ENCODE peak calls at places on chromosomes 13 and 19, in four cellular contexts. N, Z, J and R are unnamed samples.

GRCh38 chr19:24053601-24054000 is 33.4 kb upstream of the ZNF254 start:
- DNase-seq in N (no peak), J (no peak), Z (no peak), R (no peak)

GRCh38 chr19:10290876-10291553 is 1.3 kb downstream of the ICAM5 start:
- DNase-seq in J (no peak), N (peak; percentile 43), Z (peak; percentile 50), R (peak; percentile 79)

GRCh38 chr13:82370306-82370705 is 1512.0 kb downstream of the SLITRK1 start:
- DNase-seq in N (no peak), Z (no peak), J (no peak), R (no peak)

GRCh38 chr19:4979211-4979807 is 10.4 kb downstream of the KDM4B start:
- DNase-seq in J (no peak), Z (no peak), N (no peak), R (no peak)

GRCh38 chr13:39956036-39956435 is 300.6 kb downstream of the COG6 start:
- DNase-seq in Z (no peak), N (no peak), J (peak; percentile 73), R (no peak)

GRCh38 chr13:75222031-75222430 is 259.9 kb downstream of the TBC1D4 start:
- DNase-seq in Z (no peak), N (no peak), J (no peak), R (no peak)

GRCh38 chr13:50156722-50157121 is 141.5 kb downstream of the KCNRG start:
- DNase-seq in N (peak; percentile 48), Z (no peak), J (no peak), R (no peak)

GRCh38 chr19:29618434-29618833 is 12.4 kb downstream of the POP4 start:
- DNase-seq in Z (no peak), J (no peak), N (no peak), R (no peak)

GRCh38 chr19:8209111-8209964 is at the start of gene CERS4:
- DNase-seq in Z (no peak), N (peak; percentile 82), J (no peak), R (peak; percentile 73)

GRCh38 chr13:109687559-109688448 is 98.6 kb downstream of the IRS2 start:
- DNase-seq in J (no peak), Z (no peak), N (no peak), R (no peak)

GRCh38 chr13:102598061-102598460 is 1.3 kb downstream of the TPP2 start:
- DNase-seq in Z (no peak), N (no peak), J (no peak), R (peak; percentile 15)
- TF ChIP-seq SRF in Z (no peak), N (no peak), J (no peak), R (no peak)

GRCh38 chr13:24341439-24341838 is 32.1 kb downstream of the C1QTNF9 start:
- DNase-seq in J (no peak), N (no peak), Z (peak; percentile 19), R (no peak)
- TF ChIP-seq ZBTB33 in J (no peak), N (no peak), Z (no peak), R (no peak)

DNA sequence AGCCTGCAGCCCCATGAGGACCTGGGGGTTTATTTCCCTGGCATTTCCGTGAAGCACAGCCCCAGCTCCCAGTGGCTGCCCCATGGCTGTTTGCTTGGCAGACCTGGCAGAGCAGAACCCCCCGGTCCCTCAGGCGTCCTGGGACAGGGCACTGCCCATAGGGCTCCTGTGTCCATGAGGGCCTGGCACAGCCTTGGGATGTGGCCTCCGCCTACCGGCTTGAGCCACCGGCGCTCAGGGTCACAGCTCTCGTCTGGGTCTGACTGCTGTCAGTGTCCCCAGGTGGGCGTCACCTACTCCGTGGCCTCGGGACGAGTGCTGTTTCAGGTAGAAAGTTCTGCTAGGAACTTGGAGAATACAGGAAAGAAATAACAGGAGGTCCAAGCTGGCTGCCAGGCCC is 52.8 kb downstream of the MYO9B start:
- DNase-seq in J (no peak), N (no peak), Z (no peak), R (no peak)
- TF ChIP-seq SRF in J (no peak), N (no peak), Z (no peak), R (no peak)

DNA sequence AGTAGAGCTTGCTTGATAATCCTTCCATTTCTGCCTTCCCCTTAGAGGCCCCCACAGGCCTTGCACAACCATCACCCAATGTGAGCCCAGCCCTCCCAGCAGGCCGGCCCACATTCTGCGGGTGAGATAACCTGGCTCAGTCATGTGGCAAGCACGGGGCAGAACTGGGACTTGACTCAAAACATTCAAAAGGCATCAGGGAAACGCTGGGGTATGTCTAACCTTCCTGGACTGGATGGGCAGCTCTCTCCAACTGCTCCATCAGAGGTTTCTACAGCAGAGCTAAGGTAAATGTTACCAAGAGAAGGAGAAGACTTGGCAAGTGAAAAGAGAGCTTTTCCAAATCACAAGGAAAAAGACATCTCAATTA is 24.8 kb downstream of the EPS15L1 start:
- DNase-seq in J (peak; percentile 70), Z (no peak), N (peak; percentile 80), R (peak; percentile 60)
- TF ChIP-seq ZBTB33 in J (no peak), Z (no peak), N (no peak), R (no peak)

DNA sequence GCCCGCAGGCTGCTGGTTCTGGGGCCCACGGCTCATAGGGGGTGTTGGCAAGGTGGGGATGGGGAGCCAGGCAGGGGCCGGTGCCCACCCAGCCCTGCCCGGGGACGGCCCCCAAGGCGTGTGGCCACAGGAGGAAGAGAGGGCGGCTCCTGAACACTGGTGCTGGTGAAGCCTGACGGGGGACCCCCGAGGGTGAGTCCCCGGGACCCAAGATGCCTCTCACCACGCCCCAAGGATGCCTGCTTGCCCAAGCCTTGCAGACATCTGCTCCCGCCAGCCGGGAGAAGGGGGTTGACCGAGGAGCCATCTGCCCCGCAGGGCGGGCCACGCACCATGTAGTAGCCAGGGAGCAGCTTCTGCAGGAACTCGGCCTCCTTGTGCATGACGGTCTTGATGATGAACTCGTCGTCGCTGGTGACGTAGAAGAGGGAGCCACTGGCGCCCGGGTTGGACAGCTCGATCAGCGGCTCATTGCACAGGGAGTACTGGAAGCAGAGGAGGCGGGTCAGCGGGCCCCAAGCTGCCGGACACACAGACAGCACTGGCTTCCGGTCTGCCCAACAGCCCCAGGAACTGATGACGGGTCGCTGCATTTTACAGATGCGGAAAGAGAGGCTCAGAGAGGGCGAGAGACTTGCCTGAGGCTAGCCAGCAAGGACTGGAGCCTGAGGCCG is 29.6 kb upstream of the CACTIN start:
- DNase-seq in Z (no peak), N (no peak), J (no peak), R (no peak)
- TF ChIP-seq SRF in Z (no peak), N (no peak), J (no peak), R (no peak)

DNA sequence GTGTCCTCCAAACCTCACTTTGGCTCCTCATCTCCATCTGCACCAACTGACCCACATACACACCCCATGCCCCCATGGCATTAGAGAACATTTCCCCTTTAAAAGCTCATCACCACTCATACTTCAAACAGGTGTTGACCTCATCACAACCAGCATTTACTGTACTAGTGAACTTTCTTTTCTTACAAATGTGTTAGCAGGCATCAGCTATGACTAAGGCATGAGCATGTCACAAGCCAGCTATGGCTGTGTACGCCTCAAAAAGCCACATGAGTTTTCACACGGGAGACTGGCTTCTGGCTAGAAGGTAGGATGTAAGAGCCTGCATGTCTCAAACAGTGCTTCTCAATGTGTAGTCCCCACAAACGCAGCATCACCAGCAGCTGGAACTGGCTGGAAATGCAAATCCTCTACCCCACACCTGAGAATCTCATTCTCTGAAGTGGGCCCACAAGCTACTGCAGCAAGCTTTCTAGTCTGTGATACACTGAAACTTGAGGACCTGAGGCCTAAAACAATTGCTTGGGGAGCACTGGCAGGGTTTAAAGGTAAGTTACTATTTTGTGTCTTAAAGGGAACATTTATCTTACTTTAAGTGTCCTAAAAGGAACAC is 66.8 kb downstream of the TUBGCP3 start:
- DNase-seq in J (no peak), N (no peak), Z (no peak), R (no peak)
- TF ChIP-seq ZBTB33 in J (no peak), N (no peak), Z (no peak), R (no peak)

DNA sequence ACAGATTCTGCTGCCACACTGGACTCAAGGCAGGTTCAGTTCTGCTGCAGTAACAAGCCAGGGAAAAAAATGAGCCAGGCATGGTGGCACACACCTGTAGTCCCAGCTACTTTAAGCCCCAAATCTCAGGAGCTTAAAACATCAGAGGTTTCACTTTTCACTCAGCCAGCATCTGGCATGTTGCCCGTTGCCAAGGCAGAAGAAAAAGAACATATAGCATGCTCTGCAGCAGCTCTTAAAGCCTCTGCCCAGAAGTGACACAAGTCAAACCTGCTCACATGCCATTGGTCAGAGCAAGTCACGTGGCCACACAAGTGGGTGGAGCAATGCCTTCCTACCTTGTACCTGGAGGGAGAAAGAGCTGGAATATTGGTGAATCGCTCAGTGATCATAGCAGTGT is 14.7 kb upstream of the ADGRE5 start:
- DNase-seq in Z (peak; percentile 92), J (peak; percentile 98), N (peak; percentile 69), R (peak; percentile 77)
- TF ChIP-seq SRF in Z (no peak), J (no peak), N (no peak), R (no peak)